ENCODE peak calls at places on chromosomes 3 and 15, in eight cellular contexts. Q is fibroblast of mammary gland, X is body of pancreas, M is neural progenitor cell, I is HFFc6, F is BE2C, T is A549, O is cardiac fibroblast. B is an unnamed sample.

GRCh38 chr3:171776411-171776810 is 33.9 kb downstream of the PLD1 start:
- DNase-seq in Q (no peak), X (no peak), M (no peak), I (no peak), F (no peak), T (no peak), O (no peak), B (no peak)

GRCh38 chr3:158651192-158651591 is 6.9 kb downstream of the GFM1 start:
- DNase-seq in Q (no peak), X (no peak), M (no peak), I (no peak), F (no peak), T (no peak), O (no peak), B (no peak)

GRCh38 chr3:12286927-12287726 is 1.7 kb upstream of the PPARG start:
- DNase-seq in Q (no peak), X (no peak), M (peak), I (no peak), F (peak), T (peak), O (peak), B (peak)

GRCh38 chr3:50811893-50812292 is 137.2 kb downstream of the DOCK3 start:
- DNase-seq in Q (no peak), X (no peak), M (no peak), I (no peak), F (no peak), T (no peak), O (no peak), B (no peak)

GRCh38 chr3:13037458-13038117 is 35.6 kb downstream of the IQSEC1 start:
- DNase-seq in Q (no peak), X (no peak), M (no peak), I (no peak), F (no peak), T (no peak), O (peak), B (no peak)

GRCh38 chr3:30934208-30934550 is 39.7 kb upstream of the GADL1 start:
- DNase-seq in Q (peak), X (peak), M (peak), I (peak), F (no peak), T (peak), O (peak), B (no peak)

GRCh38 chr15:71288348-71288955 is 173.2 kb downstream of the THSD4 start:
- DNase-seq in Q (no peak), X (no peak), M (no peak), I (peak), F (no peak), T (peak), O (peak), B (no peak)

GRCh38 chr15:58521293-58521991 is 89.7 kb downstream of the LIPC start:
- DNase-seq in Q (peak), X (peak), M (no peak), I (peak), F (peak), T (peak), O (peak), B (peak)

GRCh38 chr3:25235471-25235870 is 192.6 kb upstream of the RARB start:
- DNase-seq in Q (no peak), X (no peak), M (no peak), I (no peak), F (no peak), T (no peak), O (peak), B (no peak)

GRCh38 chr15:40256642-40257235 is 17.9 kb downstream of the PAK6 start:
- DNase-seq in Q (no peak), X (peak), M (no peak), I (no peak), F (no peak), T (no peak), O (no peak), B (no peak)

GRCh38 chr3:174431717-174432116 is 427.4 kb upstream of the NAALADL2 start:
- DNase-seq in Q (peak), X (no peak), M (no peak), I (no peak), F (no peak), T (no peak), O (peak), B (no peak)

GRCh38 chr3:168426196-168426595 is 330.5 kb upstream of the GOLIM4 start:
- DNase-seq in Q (peak), X (no peak), M (no peak), I (no peak), F (no peak), T (no peak), O (peak), B (no peak)

GRCh38 chr3:56855856-56856538 is 54.2 kb upstream of the ARHGEF3 start:
- DNase-seq in Q (no peak), X (no peak), M (peak), I (no peak), F (peak), T (peak), O (peak), B (peak)

GRCh38 chr3:183085634-183086390 is 13.5 kb downstream of the MCCC1 start:
- DNase-seq in Q (peak), X (peak), M (peak), I (peak), F (peak), T (peak), O (peak), B (peak)

GRCh38 chr3:99702953-99703352 is 64.6 kb downstream of the COL8A1 start:
- DNase-seq in Q (no peak), X (no peak), M (no peak), I (no peak), F (no peak), T (no peak), O (no peak), B (no peak)

GRCh38 chr15:23401627-23402026 is 45.4 kb downstream of the GOLGA6L2 start:
- DNase-seq in Q (no peak), X (peak), M (no peak), I (no peak), F (no peak), T (no peak), O (no peak), B (no peak)

GRCh38 chr3:27721717-27722564 is at the start of gene EOMES:
- DNase-seq in Q (peak), X (peak), M (peak), I (no peak), F (peak), T (peak), O (peak), B (peak)

GRCh38 chr15:60477164-60477563 is 1.8 kb downstream of the ICE2 start:
- DNase-seq in Q (peak), X (no peak), M (no peak), I (no peak), F (no peak), T (no peak), O (peak), B (no peak)

GRCh38 chr15:70328137-70329115 is 230.7 kb upstream of the TLE3 start:
- DNase-seq in Q (peak), X (peak), M (no peak), I (peak), F (no peak), T (no peak), O (peak), B (no peak)

GRCh38 chr3:111690242-111690641 is 95.1 kb upstream of the ZBED2 start:
- DNase-seq in Q (peak), X (no peak), M (peak), I (peak), F (no peak), T (no peak), O (peak), B (no peak)

GRCh38 chr3:183444748-183445147 is 16.3 kb upstream of the MCF2L2 start:
- DNase-seq in Q (no peak), X (no peak), M (no peak), I (no peak), F (no peak), T (no peak), O (no peak), B (no peak)

GRCh38 chr3:174620138-174620537 is 239.0 kb upstream of the NAALADL2 start:
- DNase-seq in Q (peak), X (no peak), M (no peak), I (peak), F (no peak), T (peak), O (peak), B (no peak)

GRCh38 chr15:48823706-48824105 is 12.8 kb upstream of the CEP152 start:
- DNase-seq in Q (no peak), X (no peak), M (no peak), I (no peak), F (no peak), T (no peak), O (no peak), B (no peak)

GRCh38 chr3:101780661-101781060 is 1.6 kb downstream of the NXPE3 start:
- DNase-seq in Q (peak), X (no peak), M (peak), I (peak), F (peak), T (peak), O (peak), B (no peak)

GRCh38 chr15:79540551-79540950 is 108.4 kb downstream of the MINAR1 start:
- DNase-seq in Q (no peak), X (no peak), M (no peak), I (no peak), F (no peak), T (peak), O (no peak), B (no peak)

GRCh38 chr3:190038050-190038631 is 82.6 kb downstream of the P3H2 start:
- DNase-seq in Q (peak), X (peak), M (peak), I (peak), F (no peak), T (peak), O (peak), B (peak)

GRCh38 chr15:85744636-85745422 is 49.9 kb downstream of the KLHL25 start:
- DNase-seq in Q (no peak), X (no peak), M (no peak), I (no peak), F (no peak), T (no peak), O (no peak), B (no peak)

GRCh38 chr3:117526485-117527079 is 817.0 kb downstream of the TUSC7 start:
- DNase-seq in Q (peak), X (peak), M (peak), I (peak), F (peak), T (peak), O (peak), B (peak)

GRCh38 chr3:116863842-116864626 is 154.5 kb downstream of the TUSC7 start:
- DNase-seq in Q (peak), X (peak), M (peak), I (no peak), F (peak), T (peak), O (peak), B (peak)

GRCh38 chr3:23253214-23253613 is 50.1 kb downstream of the UBE2E2 start:
- DNase-seq in Q (no peak), X (no peak), M (no peak), I (no peak), F (no peak), T (no peak), O (no peak), B (no peak)

GRCh38 chr15:89332446-89332845 is 2.2 kb downstream of the POLG start:
- DNase-seq in Q (peak), X (no peak), M (peak), I (no peak), F (peak), T (peak), O (peak), B (peak)
- TF ChIP-seq CTCF in Q (peak), X (no peak), M (peak), I (peak), F (peak), T (peak), O (peak), B (peak)

DNA sequence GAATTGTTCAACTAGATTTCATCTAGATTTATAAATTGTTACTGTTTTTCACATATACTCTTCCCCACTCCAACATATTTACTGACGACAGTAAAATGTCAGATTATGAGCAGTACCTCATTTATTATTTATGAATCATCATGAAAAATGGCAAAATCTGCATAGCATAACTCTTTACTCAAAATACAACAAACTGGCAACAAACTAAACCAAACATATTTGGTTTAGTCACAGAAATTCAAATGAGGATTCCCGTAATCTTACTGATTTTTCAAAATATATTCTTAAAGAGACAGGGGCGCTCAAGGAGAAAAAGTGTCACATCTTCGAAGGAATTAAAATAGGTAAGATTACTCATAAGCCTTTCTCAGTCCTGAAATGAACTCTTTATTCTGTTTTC is 3.0 kb upstream of the GPR87 start:
- DNase-seq in Q (peak), X (no peak), M (no peak), I (no peak), F (no peak), T (no peak), O (peak), B (no peak)
- TF ChIP-seq CTCF in Q (no peak), X (no peak), M (no peak), I (no peak), F (no peak), T (no peak), O (no peak), B (no peak)

GRCh38 chr15:67613708-67614107 is 71.2 kb downstream of the MAP2K5 start:
- DNase-seq in Q (no peak), X (no peak), M (no peak), I (no peak), F (no peak), T (no peak), O (no peak), B (no peak)
- TF ChIP-seq CTCF in Q (no peak), X (no peak), M (peak), I (peak), F (peak), T (no peak), O (no peak), B (peak)

DNA sequence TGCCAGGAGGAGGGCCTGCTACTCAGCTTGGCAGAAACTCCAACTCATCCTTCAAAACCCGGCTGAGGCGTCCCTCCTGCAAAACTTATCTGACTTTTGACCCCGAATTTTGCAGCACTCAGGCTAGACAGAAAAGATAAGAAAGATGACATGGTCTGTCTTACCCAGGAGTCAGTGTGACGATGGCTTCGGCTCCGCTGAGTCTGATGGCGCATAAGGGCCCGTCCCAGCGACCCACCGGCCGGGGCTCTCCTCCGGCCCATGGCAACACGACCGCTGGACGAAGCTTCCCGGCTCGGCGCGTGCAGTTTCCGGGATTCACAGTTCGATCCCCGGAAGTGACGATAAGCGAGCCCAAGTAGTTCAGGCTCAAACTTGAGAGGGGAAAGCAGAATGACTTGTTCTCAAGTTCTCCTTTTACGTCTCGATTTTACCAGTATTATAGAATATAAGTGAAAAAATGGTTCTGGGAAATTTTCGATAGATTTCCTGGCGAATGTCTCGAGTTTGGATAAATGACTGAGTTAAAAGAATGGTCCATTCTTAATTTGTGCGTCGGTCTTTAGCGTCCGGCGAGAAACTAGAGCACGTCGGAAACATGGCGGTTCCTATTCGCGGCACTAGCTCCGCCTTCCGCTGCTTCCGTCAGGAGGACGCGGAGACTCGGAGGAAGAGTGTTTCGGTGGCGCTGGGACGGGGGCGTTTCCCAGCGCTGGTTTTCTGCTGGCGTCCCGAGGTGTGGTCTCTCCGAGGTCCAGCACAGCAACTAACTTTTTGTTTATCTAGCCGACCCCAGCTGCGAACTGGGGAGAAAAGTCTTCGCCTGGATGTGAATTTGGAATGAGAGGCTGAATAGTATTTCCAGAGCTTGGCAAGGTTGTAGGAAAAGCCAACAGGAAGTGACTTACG is at the start of gene LSG1:
- DNase-seq in Q (peak), X (peak), M (peak), I (peak), F (peak), T (peak), O (peak), B (peak)
- TF ChIP-seq CTCF in Q (no peak), X (no peak), M (no peak), I (no peak), F (no peak), T (no peak), O (no peak), B (no peak)

GRCh38 chr15:51907136-51907862 is 64.3 kb downstream of the LEO1 start:
- DNase-seq in Q (peak), X (peak), M (no peak), I (peak), F (no peak), T (peak), O (peak), B (no peak)

GRCh38 chr15:51904931-51905330 is 66.6 kb downstream of the LEO1 start:
- DNase-seq in Q (peak), X (no peak), M (no peak), I (peak), F (no peak), T (no peak), O (no peak), B (no peak)

GRCh38 chr15:51909591-51909990 is 62.0 kb downstream of the LEO1 start:
- DNase-seq in Q (no peak), X (no peak), M (no peak), I (no peak), F (no peak), T (no peak), O (no peak), B (no peak)

GRCh38 chr15:51912528-51912927 is 59.0 kb downstream of the LEO1 start:
- DNase-seq in Q (no peak), X (no peak), M (no peak), I (no peak), F (no peak), T (no peak), O (no peak), B (no peak)

DNA sequence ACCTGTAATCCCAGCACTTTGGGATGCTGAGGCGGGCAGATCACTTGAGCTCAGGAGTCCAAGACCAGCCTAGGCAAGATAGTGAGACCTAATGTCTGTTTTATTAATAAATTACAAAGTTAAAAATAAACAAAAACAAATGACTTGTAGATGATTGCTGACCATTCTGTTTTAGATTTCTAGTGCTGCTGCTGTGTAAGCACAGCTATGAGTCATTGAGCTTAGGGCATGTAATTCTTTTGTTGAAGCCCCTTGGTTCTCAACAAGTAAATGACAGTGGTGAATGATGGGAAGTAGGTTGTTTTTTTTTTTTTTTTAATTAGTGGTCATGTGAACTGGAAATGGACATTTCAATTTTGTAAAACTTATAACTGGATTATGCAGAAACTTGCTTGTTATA is 63.3 kb downstream of the LEO1 start:
- DNase-seq in Q (peak), X (no peak), M (no peak), I (peak), F (no peak), T (peak), O (peak), B (no peak)
- TF ChIP-seq CTCF in Q (no peak), X (no peak), M (no peak), I (no peak), F (no peak), T (no peak), O (no peak), B (no peak)